ENCODE peak calls at places on chromosomes 5 and 9, in ten cellular contexts. Q is coronary artery, Y is CD14-positive monocyte, W is MM.1S, F is heart left ventricle, M is progenitor cell of endocrine pancreas, U is upper lobe of right lung, B is heart right ventricle, E is ovary, J is lower lobe of right lung. C is an unnamed sample.

GRCh38 chr5:78984611-78985406 is at the start of gene ARSB:
- DNase-seq in Q (peak; percentile 89), Y (peak; percentile 72), W (peak; percentile 90), F (peak; percentile 87), M (peak; percentile 83), U (peak; percentile 93), B (peak; percentile 87), E (peak; percentile 79), J (peak; percentile 89), C (peak; percentile 79)

GRCh38 chr5:72433520-72433919 is 73.7 kb downstream of the ZNF366 start:
- DNase-seq in Q (no peak), Y (no peak), W (no peak), F (no peak), M (no peak), U (no peak), B (no peak), E (no peak), J (no peak), C (no peak)

GRCh38 chr9:90307177-90307833 is 335.3 kb downstream of the DIRAS2 start:
- DNase-seq in Q (no peak), Y (no peak), W (no peak), F (no peak), M (no peak), U (no peak), B (no peak), E (no peak), J (no peak), C (no peak)

GRCh38 chr9:76023715-76024195 is 133.3 kb downstream of the PCSK5 start:
- DNase-seq in Q (no peak), Y (no peak), W (peak; percentile 16), F (no peak), M (no peak), U (no peak), B (no peak), E (no peak), J (no peak), C (peak; percentile 68)

GRCh38 chr5:147417133-147417813 is 92.6 kb downstream of the DPYSL3 start:
- DNase-seq in Q (peak; percentile 90), Y (no peak), W (no peak), F (no peak), M (no peak), U (no peak), B (peak; percentile 34), E (no peak), J (no peak), C (no peak)

GRCh38 chr9:112751059-112751795 is 667 bp downstream of the SNX30 start:
- DNase-seq in Q (peak; percentile 80), Y (peak; percentile 59), W (peak; percentile 87), F (peak; percentile 31), M (peak; percentile 36), U (peak; percentile 83), B (peak; percentile 42), E (peak; percentile 36), J (peak; percentile 69), C (peak; percentile 73)

GRCh38 chr5:64497390-64497789 is 8.4 kb upstream of the RGS7BP start:
- DNase-seq in Q (no peak), Y (no peak), W (no peak), F (no peak), M (no peak), U (no peak), B (no peak), E (no peak), J (no peak), C (no peak)

GRCh38 chr9:31597977-31598376 is 786.5 kb upstream of the ACO1 start:
- DNase-seq in Q (no peak), Y (no peak), W (peak; percentile 9), F (no peak), M (no peak), U (no peak), B (no peak), E (no peak), J (no peak), C (peak; percentile 7)

GRCh38 chr9:127873886-127874285 is 3.6 kb downstream of the AK1 start:
- DNase-seq in Q (peak; percentile 89), Y (no peak), W (no peak), F (peak; percentile 81), M (no peak), U (peak; percentile 86), B (peak; percentile 86), E (peak; percentile 60), J (peak; percentile 83), C (no peak)

GRCh38 chr9:134328341-134328840 is 2.1 kb downstream of the RXRA start:
- DNase-seq in Q (no peak), Y (no peak), W (no peak), F (no peak), M (no peak), U (no peak), B (no peak), E (no peak), J (peak; percentile 54), C (no peak)

GRCh38 chr5:114435220-114435481 is 73.3 kb downstream of the KCNN2 start:
- DNase-seq in Q (no peak), Y (no peak), W (no peak), F (no peak), M (no peak), U (no peak), B (no peak), E (no peak), J (no peak), C (no peak)

GRCh38 chr9:108166509-108166908 is 676.9 kb upstream of the KLF4 start:
- DNase-seq in Q (no peak), Y (no peak), W (no peak), F (no peak), M (no peak), U (no peak), B (no peak), E (no peak), J (no peak), C (no peak)

GRCh38 chr5:177504086-177505056 is 5.3 kb downstream of the DOK3 start:
- DNase-seq in Q (no peak), Y (no peak), W (no peak), F (no peak), M (no peak), U (no peak), B (peak; percentile 10), E (no peak), J (no peak), C (no peak)

GRCh38 chr5:62354028-62354874 is 48.2 kb downstream of the KIF2A start:
- DNase-seq in Q (no peak), Y (no peak), W (peak; percentile 55), F (no peak), M (no peak), U (no peak), B (no peak), E (no peak), J (no peak), C (peak; percentile 41)

GRCh38 chr5:57692582-57693487 is 210.2 kb upstream of the ACTBL2 start:
- DNase-seq in Q (peak; percentile 85), Y (no peak), W (no peak), F (peak; percentile 66), M (peak; percentile 14), U (peak; percentile 61), B (peak; percentile 55), E (peak; percentile 77), J (peak; percentile 45), C (peak; percentile 50)

GRCh38 chr9:82940386-82940785 is 122.6 kb downstream of the RASEF start:
- DNase-seq in Q (no peak), Y (no peak), W (no peak), F (no peak), M (no peak), U (no peak), B (no peak), E (no peak), J (no peak), C (no peak)

GRCh38 chr5:132753135-132753987 is 6.1 kb downstream of the CCNI2 start:
- DNase-seq in Q (no peak), Y (no peak), W (peak; percentile 38), F (no peak), M (no peak), U (no peak), B (no peak), E (no peak), J (no peak), C (peak; percentile 47)
- TF ChIP-seq CTCF in Q (no peak), Y (no peak), W (peak; percentile 17), F (peak; percentile 12), M (no peak), U (no peak), B (peak; percentile 10), E (no peak), J (no peak), C (no peak)

DNA sequence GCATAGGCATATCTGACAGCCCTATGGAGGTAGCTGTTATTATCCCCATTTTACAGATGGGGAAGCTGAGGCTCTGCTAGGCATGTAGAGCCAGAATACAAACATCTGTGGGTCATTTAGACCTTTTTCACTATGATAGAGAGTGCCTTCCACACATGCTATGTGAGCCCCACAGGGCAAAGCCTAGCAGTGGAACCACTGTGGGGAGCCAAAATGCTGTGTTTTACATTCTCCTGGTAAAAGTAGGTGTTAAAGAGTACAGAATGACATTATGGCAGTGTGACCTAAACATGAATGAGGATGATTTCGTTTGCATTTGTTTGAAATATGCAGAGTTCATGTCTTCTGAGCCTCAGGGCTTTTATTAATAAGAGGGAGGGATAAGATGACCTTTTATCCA is 265.2 kb downstream of the MAST4 start:
- DNase-seq in Q (no peak), Y (no peak), W (no peak), F (no peak), M (no peak), U (no peak), B (no peak), E (no peak), J (no peak), C (no peak)
- TF ChIP-seq CTCF in Q (no peak), Y (no peak), W (no peak), F (peak; percentile 17), M (no peak), U (no peak), B (no peak), E (no peak), J (no peak), C (no peak)

DNA sequence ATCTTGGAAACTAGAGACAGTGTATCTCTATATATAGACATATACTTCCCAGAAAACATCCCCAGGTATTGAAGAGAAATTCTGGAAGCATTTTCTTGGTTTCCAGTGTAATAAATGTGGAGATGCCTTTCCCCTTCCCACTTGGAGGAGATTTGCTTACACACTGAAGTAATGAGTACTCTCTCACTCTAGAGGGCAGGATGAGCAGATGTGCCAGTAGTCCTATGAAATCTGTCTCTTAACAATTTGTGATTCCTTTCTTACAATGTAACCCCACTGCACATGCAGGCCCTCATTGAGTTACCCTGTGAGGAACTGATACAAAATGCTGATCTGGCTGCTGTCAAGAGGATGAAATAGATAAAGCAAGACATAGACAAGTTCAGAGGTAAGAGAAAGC is 567.2 kb downstream of the SLCO4C1 start:
- DNase-seq in Q (no peak), Y (no peak), W (no peak), F (no peak), M (no peak), U (no peak), B (no peak), E (no peak), J (no peak), C (no peak)
- TF ChIP-seq CTCF in Q (no peak), Y (no peak), W (peak; percentile 21), F (no peak), M (no peak), U (no peak), B (no peak), E (no peak), J (no peak), C (no peak)

DNA sequence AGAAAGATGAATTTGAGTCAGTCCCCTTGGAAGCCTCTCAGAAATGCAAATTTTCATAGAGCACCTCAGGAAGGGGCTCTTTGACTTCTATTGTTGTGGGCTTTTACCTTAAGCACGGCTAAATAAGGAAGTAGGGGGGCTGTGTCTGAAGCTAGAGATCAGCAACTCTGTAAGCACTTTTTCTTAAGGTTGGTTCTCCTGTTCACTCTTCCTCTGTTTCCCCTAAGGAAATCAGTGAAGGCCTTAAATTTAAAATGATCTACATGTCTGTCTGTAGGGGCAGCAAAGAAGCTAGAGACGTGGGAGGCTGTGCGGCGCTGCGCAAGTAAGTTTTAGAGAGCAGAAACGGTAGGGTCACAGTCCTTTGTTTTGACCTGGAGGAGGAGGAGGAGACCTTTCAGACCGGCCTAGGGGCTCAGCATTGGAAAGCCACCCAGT is 1.2 kb upstream of the CDC14B start:
- DNase-seq in Q (no peak), Y (no peak), W (no peak), F (no peak), M (no peak), U (no peak), B (no peak), E (no peak), J (no peak), C (no peak)
- TF ChIP-seq CTCF in Q (no peak), Y (no peak), W (no peak), F (no peak), M (no peak), U (no peak), B (no peak), E (no peak), J (no peak), C (no peak)

C was measured in activated CD8-positive, alpha-beta T cell treated with anti-CD3 and anti-CD28 coated beads for 36 hours.